ENCODE peak calls at places on chromosome 7, in seven cellular contexts. One of them, this sample, is unnamed. For H3K27me3, the result is how much of the 10 kb centered on the place peaks cover.

GRCh38 chr7:117202511-117202910 is 120.3 kb downstream of the WNT2 start:
- DNase-seq in IMR-90: peak
- DNase-seq in H9: no peak
- DNase-seq in neuronal stem cell: no peak
- DNase-seq in H1: no peak
- DNase-seq in mesenchymal stem cell: no peak
- DNase-seq in trophoblast cell: no peak
- DNase-seq in this sample: no peak

GRCh38 chr7:157501576-157501975 is 164.8 kb downstream of the DNAJB6 start:
- DNase-seq in IMR-90: no peak
- DNase-seq in H9: peak
- DNase-seq in neuronal stem cell: no peak
- DNase-seq in H1: no peak
- DNase-seq in mesenchymal stem cell: no peak
- DNase-seq in trophoblast cell: no peak
- DNase-seq in this sample: no peak

GRCh38 chr7:69078997-69079769 is 519.1 kb upstream of the AUTS2 start:
- DNase-seq in IMR-90: no peak
- DNase-seq in H9: no peak
- DNase-seq in neuronal stem cell: no peak
- DNase-seq in H1: no peak
- DNase-seq in mesenchymal stem cell: no peak
- DNase-seq in trophoblast cell: peak
- DNase-seq in this sample: no peak

GRCh38 chr7:69577221-69577620 is 21.1 kb upstream of the AUTS2 start:
- DNase-seq in IMR-90: no peak
- DNase-seq in H9: no peak
- DNase-seq in neuronal stem cell: no peak
- DNase-seq in H1: no peak
- DNase-seq in mesenchymal stem cell: no peak
- DNase-seq in trophoblast cell: no peak
- DNase-seq in this sample: no peak

GRCh38 chr7:18426564-18427226 is 68.9 kb upstream of the HDAC9 start:
- DNase-seq in IMR-90: peak
- DNase-seq in H9: no peak
- DNase-seq in neuronal stem cell: no peak
- DNase-seq in H1: no peak
- DNase-seq in mesenchymal stem cell: peak
- DNase-seq in trophoblast cell: no peak
- DNase-seq in this sample: no peak

GRCh38 chr7:120550494-120551048 is 277.6 kb downstream of the KCND2 start:
- DNase-seq in IMR-90: no peak
- DNase-seq in H9: no peak
- DNase-seq in neuronal stem cell: no peak
- DNase-seq in H1: no peak
- DNase-seq in mesenchymal stem cell: peak
- DNase-seq in trophoblast cell: no peak
- DNase-seq in this sample: peak

GRCh38 chr7:32204361-32205018 is 134.3 kb upstream of the PDE1C start:
- DNase-seq in IMR-90: peak
- DNase-seq in H9: peak
- DNase-seq in neuronal stem cell: peak
- DNase-seq in H1: peak
- DNase-seq in mesenchymal stem cell: peak
- DNase-seq in trophoblast cell: peak
- DNase-seq in this sample: peak

GRCh38 chr7:151271699-151272355 is 23.3 kb upstream of the SMARCD3 start:
- DNase-seq in IMR-90: peak
- DNase-seq in H9: no peak
- DNase-seq in neuronal stem cell: no peak
- DNase-seq in H1: no peak
- DNase-seq in mesenchymal stem cell: peak
- DNase-seq in trophoblast cell: peak
- DNase-seq in this sample: peak

GRCh38 chr7:99268361-99268908 is 4.2 kb upstream of the MYH16 start:
- DNase-seq in IMR-90: no peak
- DNase-seq in H9: no peak
- DNase-seq in neuronal stem cell: no peak
- DNase-seq in H1: no peak
- DNase-seq in mesenchymal stem cell: no peak
- DNase-seq in trophoblast cell: no peak
- DNase-seq in this sample: no peak

GRCh38 chr7:96823274-96823673 is 113.6 kb upstream of the SEM1 start:
- DNase-seq in IMR-90: peak
- DNase-seq in H9: no peak
- DNase-seq in neuronal stem cell: no peak
- DNase-seq in H1: no peak
- DNase-seq in mesenchymal stem cell: no peak
- DNase-seq in trophoblast cell: no peak
- DNase-seq in this sample: no peak

GRCh38 chr7:118870187-118870586 is 645.7 kb downstream of the ANKRD7 start:
- DNase-seq in IMR-90: no peak
- DNase-seq in H9: peak
- DNase-seq in neuronal stem cell: peak
- DNase-seq in H1: no peak
- DNase-seq in mesenchymal stem cell: peak
- DNase-seq in trophoblast cell: no peak
- DNase-seq in this sample: peak

GRCh38 chr7:14739496-14740185 is 162.9 kb downstream of the DGKB start:
- DNase-seq in IMR-90: no peak
- DNase-seq in H9: no peak
- DNase-seq in neuronal stem cell: no peak
- DNase-seq in H1: no peak
- DNase-seq in mesenchymal stem cell: no peak
- DNase-seq in trophoblast cell: no peak
- DNase-seq in this sample: no peak

GRCh38 chr7:129569811-129570215 is 41.7 kb upstream of the NRF1 start:
- DNase-seq in IMR-90: peak
- DNase-seq in H9: no peak
- DNase-seq in neuronal stem cell: no peak
- DNase-seq in H1: no peak
- DNase-seq in mesenchymal stem cell: peak
- DNase-seq in trophoblast cell: peak
- DNase-seq in this sample: peak

GRCh38 chr7:129489491-129489890 is 12.8 kb upstream of the SMKR1 start:
- DNase-seq in IMR-90: peak
- DNase-seq in H9: no peak
- DNase-seq in neuronal stem cell: no peak
- DNase-seq in H1: no peak
- DNase-seq in mesenchymal stem cell: peak
- DNase-seq in trophoblast cell: no peak
- DNase-seq in this sample: peak

GRCh38 chr7:124113040-124113439 is 80.2 kb upstream of the TMEM229A start:
- DNase-seq in IMR-90: no peak
- DNase-seq in H9: no peak
- DNase-seq in neuronal stem cell: no peak
- DNase-seq in H1: no peak
- DNase-seq in mesenchymal stem cell: no peak
- DNase-seq in trophoblast cell: no peak
- DNase-seq in this sample: peak

GRCh38 chr7:30988346-30989005 is 24.7 kb downstream of the GHRHR start:
- DNase-seq in IMR-90: no peak
- DNase-seq in H9: peak
- DNase-seq in neuronal stem cell: no peak
- DNase-seq in H1: no peak
- DNase-seq in mesenchymal stem cell: no peak
- DNase-seq in trophoblast cell: peak
- DNase-seq in this sample: peak

GRCh38 chr7:150412518-150413247 is 33.6 kb downstream of the ZNF775 start:
- DNase-seq in IMR-90: no peak
- DNase-seq in H9: peak
- DNase-seq in neuronal stem cell: no peak
- DNase-seq in H1: no peak
- DNase-seq in mesenchymal stem cell: no peak
- DNase-seq in trophoblast cell: no peak
- DNase-seq in this sample: no peak

GRCh38 chr7:43248961-43249807 is 136.7 kb downstream of the HECW1 start:
- DNase-seq in IMR-90: peak
- DNase-seq in H9: no peak
- DNase-seq in neuronal stem cell: no peak
- DNase-seq in H1: no peak
- DNase-seq in mesenchymal stem cell: peak
- DNase-seq in trophoblast cell: no peak
- DNase-seq in this sample: peak

GRCh38 chr7:43265139-43265538 is 152.7 kb downstream of the HECW1 start:
- DNase-seq in IMR-90: no peak
- DNase-seq in H9: no peak
- DNase-seq in neuronal stem cell: no peak
- DNase-seq in H1: no peak
- DNase-seq in mesenchymal stem cell: no peak
- DNase-seq in trophoblast cell: no peak
- DNase-seq in this sample: no peak

GRCh38 chr7:129401968-129402860 is 32.0 kb upstream of the STRIP2 start:
- DNase-seq in IMR-90: no peak
- DNase-seq in H9: no peak
- DNase-seq in neuronal stem cell: no peak
- DNase-seq in H1: no peak
- DNase-seq in mesenchymal stem cell: peak
- DNase-seq in trophoblast cell: no peak
- DNase-seq in this sample: peak

GRCh38 chr7:151017953-151018420 is 6.3 kb downstream of the ATG9B start:
- DNase-seq in IMR-90: peak
- DNase-seq in H9: peak
- DNase-seq in neuronal stem cell: peak
- DNase-seq in H1: no peak
- DNase-seq in mesenchymal stem cell: peak
- DNase-seq in trophoblast cell: peak
- DNase-seq in this sample: peak

GRCh38 chr7:156036153-156036552 is 223.9 kb upstream of the SHH start:
- DNase-seq in IMR-90: no peak
- DNase-seq in H9: no peak
- DNase-seq in neuronal stem cell: no peak
- DNase-seq in H1: no peak
- DNase-seq in mesenchymal stem cell: no peak
- DNase-seq in trophoblast cell: no peak
- DNase-seq in this sample: no peak

GRCh38 chr7:127759945-127760421 is 108.0 kb downstream of the SND1 start:
- DNase-seq in IMR-90: no peak
- DNase-seq in H9: no peak
- DNase-seq in neuronal stem cell: no peak
- DNase-seq in H1: no peak
- DNase-seq in mesenchymal stem cell: no peak
- DNase-seq in trophoblast cell: no peak
- DNase-seq in this sample: no peak

GRCh38 chr7:51139796-51140195 is 176.8 kb downstream of the COBL start:
- DNase-seq in IMR-90: no peak
- DNase-seq in H9: no peak
- DNase-seq in neuronal stem cell: no peak
- DNase-seq in H1: no peak
- DNase-seq in mesenchymal stem cell: no peak
- DNase-seq in trophoblast cell: no peak
- DNase-seq in this sample: no peak

GRCh38 chr7:146004805-146005204 is 111.8 kb upstream of the CNTNAP2 start:
- DNase-seq in IMR-90: no peak
- DNase-seq in H9: no peak
- DNase-seq in neuronal stem cell: no peak
- DNase-seq in H1: no peak
- DNase-seq in mesenchymal stem cell: no peak
- DNase-seq in trophoblast cell: no peak
- DNase-seq in this sample: no peak

GRCh38 chr7:27169658-27170493 is 4.2 kb downstream of the HOXA10 start:
- DNase-seq in IMR-90: no peak
- DNase-seq in H9: peak
- DNase-seq in neuronal stem cell: no peak
- DNase-seq in H1: no peak
- DNase-seq in mesenchymal stem cell: peak
- DNase-seq in trophoblast cell: peak
- DNase-seq in this sample: peak

GRCh38 chr7:27170494-27170811 is 3.7 kb downstream of the HOXA10 start:
- DNase-seq in IMR-90: no peak
- DNase-seq in H9: no peak
- DNase-seq in neuronal stem cell: no peak
- DNase-seq in H1: no peak
- DNase-seq in mesenchymal stem cell: no peak
- DNase-seq in trophoblast cell: no peak
- DNase-seq in this sample: no peak

GRCh38 chr7:27172388-27172774 is 1.7 kb downstream of the HOXA10 start:
- DNase-seq in IMR-90: no peak
- DNase-seq in H9: peak
- DNase-seq in neuronal stem cell: no peak
- DNase-seq in H1: no peak
- DNase-seq in mesenchymal stem cell: peak
- DNase-seq in trophoblast cell: no peak
- DNase-seq in this sample: no peak

GRCh38 chr7:27171636-27172387 is 2.3 kb downstream of the HOXA10 start:
- DNase-seq in IMR-90: no peak
- DNase-seq in H9: peak
- DNase-seq in neuronal stem cell: no peak
- DNase-seq in H1: no peak
- DNase-seq in mesenchymal stem cell: peak
- DNase-seq in trophoblast cell: no peak
- DNase-seq in this sample: peak

GRCh38 chr7:27170936-27171635 is 3.0 kb downstream of the HOXA10 start:
- DNase-seq in IMR-90: no peak
- DNase-seq in H9: peak
- DNase-seq in neuronal stem cell: no peak
- DNase-seq in H1: no peak
- DNase-seq in mesenchymal stem cell: peak
- DNase-seq in trophoblast cell: no peak
- DNase-seq in this sample: peak
- H3K27me3 ChIP-seq in IMR-90: half or more
- H3K27me3 ChIP-seq in H9: half or more
- H3K27me3 ChIP-seq in neuronal stem cell: half or more
- H3K27me3 ChIP-seq in H1: half or more
- H3K27me3 ChIP-seq in mesenchymal stem cell: under half
- H3K27me3 ChIP-seq in trophoblast cell: half or more
- H3K27me3 ChIP-seq in this sample: half or more

GRCh38 chr7:108083980-108084379 is 46.2 kb downstream of the LAMB4 start:
- DNase-seq in IMR-90: peak
- DNase-seq in H9: no peak
- DNase-seq in neuronal stem cell: no peak
- DNase-seq in H1: no peak
- DNase-seq in mesenchymal stem cell: peak
- DNase-seq in trophoblast cell: no peak
- DNase-seq in this sample: no peak
- H2BK120ac ChIP-seq in IMR-90: peak
- H2BK120ac ChIP-seq in H9: no peak
- H2BK120ac ChIP-seq in neuronal stem cell: no peak
- H2BK120ac ChIP-seq in H1: no peak
- H2BK120ac ChIP-seq in mesenchymal stem cell: no peak
- H2BK120ac ChIP-seq in trophoblast cell: no peak
- H2BK120ac ChIP-seq in this sample: no peak

DNA sequence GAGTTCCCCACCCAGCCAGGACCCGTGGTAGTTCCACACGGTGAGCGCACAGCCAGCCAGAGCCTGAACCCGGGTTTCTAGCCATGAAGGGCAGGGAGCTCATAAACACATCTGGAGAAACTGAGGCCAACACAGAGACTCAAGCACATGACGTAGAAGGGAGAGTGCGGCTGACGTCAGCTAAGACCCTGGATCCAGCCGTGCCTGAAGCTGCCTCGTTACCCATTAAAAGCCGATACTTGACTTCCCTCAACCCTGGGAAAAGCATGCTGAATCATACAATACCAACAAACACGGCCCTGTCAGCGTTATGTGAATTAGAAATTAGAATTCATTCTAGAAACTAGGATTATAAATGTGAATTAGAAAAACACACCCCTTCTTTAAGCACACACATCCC is 65.2 kb upstream of the PDGFA start:
- DNase-seq in IMR-90: no peak
- DNase-seq in H9: no peak
- DNase-seq in neuronal stem cell: no peak
- DNase-seq in H1: no peak
- DNase-seq in mesenchymal stem cell: no peak
- DNase-seq in trophoblast cell: no peak
- DNase-seq in this sample: no peak
- H3K27me3 ChIP-seq in IMR-90: under half
- H3K27me3 ChIP-seq in H9: under half
- H3K27me3 ChIP-seq in neuronal stem cell: under half
- H3K27me3 ChIP-seq in H1: under half
- H3K27me3 ChIP-seq in mesenchymal stem cell: under half
- H3K27me3 ChIP-seq in trophoblast cell: under half
- H3K27me3 ChIP-seq in this sample: under half

GRCh38 chr7:7620644-7621210 is 19.8 kb upstream of the UMAD1 start:
- DNase-seq in IMR-90: no peak
- DNase-seq in H9: no peak
- DNase-seq in neuronal stem cell: no peak
- DNase-seq in H1: no peak
- DNase-seq in mesenchymal stem cell: no peak
- DNase-seq in trophoblast cell: no peak
- DNase-seq in this sample: no peak
- H2BK120ac ChIP-seq in IMR-90: no peak
- H2BK120ac ChIP-seq in H9: no peak
- H2BK120ac ChIP-seq in neuronal stem cell: no peak
- H2BK120ac ChIP-seq in H1: no peak
- H2BK120ac ChIP-seq in mesenchymal stem cell: no peak
- H2BK120ac ChIP-seq in trophoblast cell: no peak
- H2BK120ac ChIP-seq in this sample: no peak

This sample was measured in mesendoderm.